ENCODE peak calls at places on chromosome 14, in five cellular contexts. X is GM23338; R is stimulated activated CD8-positive, alpha-beta memory T cell treated with anti-CD3 and anti-CD28 coated beads, Interleukin-15, amount 100 ng/mL, for 24 hours; F is activated naive CD4-positive, alpha-beta T cell treated with Interleukin-2 at 50 U/mL for 16 hours; I is IMR-90. E is an unnamed sample.

GRCh38 chr14:78405071-78405856 is 235.1 kb downstream of the NRXN3 start:
- DNase-seq in X (no peak), R (no peak), F (no peak), I (no peak), E (no peak)

GRCh38 chr14:101446387-101446969 is 114.8 kb upstream of the DIO3 start:
- DNase-seq in X (no peak), R (no peak), F (no peak), I (no peak), E (no peak)

GRCh38 chr14:61700104-61700886 is 5.0 kb downstream of the HIF1A start:
- DNase-seq in X (no peak), R (no peak), F (no peak), I (no peak), E (no peak)

GRCh38 chr14:61602733-61603077 is 92.6 kb upstream of the HIF1A start:
- DNase-seq in X (no peak), R (no peak), F (no peak), I (no peak), E (peak; percentile 73)

GRCh38 chr14:41609704-41610183 is 3.1 kb downstream of the LRFN5 start:
- DNase-seq in X (peak; percentile 89), R (no peak), F (no peak), I (peak; percentile 58), E (peak; percentile 5)

GRCh38 chr14:85978851-85979250 is 448.9 kb downstream of the FLRT2 start:
- DNase-seq in X (no peak), R (no peak), F (no peak), I (no peak), E (no peak)

GRCh38 chr14:105092124-105092911 is 27.1 kb upstream of the GPR132 start:
- DNase-seq in X (peak; percentile 41), R (no peak), F (no peak), I (no peak), E (peak; percentile 68)

GRCh38 chr14:105850853-105851581 is 324.6 kb downstream of the TMEM121 start:
- DNase-seq in X (no peak), R (no peak), F (peak; percentile 1), I (no peak), E (no peak)

GRCh38 chr14:77187649-77188012 is 6.0 kb downstream of the TMEM63C start:
- DNase-seq in X (no peak), R (no peak), F (no peak), I (no peak), E (no peak)

GRCh38 chr14:91873476-91874265 is 6.3 kb upstream of the TC2N start:
- DNase-seq in X (no peak), R (no peak), F (peak; percentile 68), I (peak; percentile 21), E (peak; percentile 29)

GRCh38 chr14:68796418-68797101 is 3.7 kb upstream of the ZFP36L1 start:
- DNase-seq in X (peak; percentile 97), R (no peak), F (no peak), I (no peak), E (peak; percentile 25)

GRCh38 chr14:35261774-35262173 is 30.4 kb upstream of the PSMA6 start:
- DNase-seq in X (no peak), R (no peak), F (no peak), I (peak; percentile 7), E (peak; percentile 7)

GRCh38 chr14:22668417-22668816 is 24.3 kb upstream of the OR6J1 start:
- DNase-seq in X (no peak), R (no peak), F (no peak), I (peak; percentile 65), E (peak; percentile 59)

GRCh38 chr14:77570706-77571293 is 45.6 kb downstream of the SPTLC2 start:
- DNase-seq in X (no peak), R (no peak), F (no peak), I (no peak), E (peak; percentile 13)

GRCh38 chr14:24279301-24280186 is 8.1 kb upstream of the RABGGTA start:
- DNase-seq in X (no peak), R (no peak), F (peak; percentile 51), I (no peak), E (peak; percentile 32)

GRCh38 chr14:105534586-105534985 is 8.2 kb downstream of the TMEM121 start:
- DNase-seq in X (no peak), R (no peak), F (no peak), I (no peak), E (no peak)

GRCh38 chr14:101199028-101199770 is 295.7 kb upstream of the RTL1 start:
- DNase-seq in X (no peak), R (no peak), F (no peak), I (no peak), E (no peak)

GRCh38 chr14:26606729-26607128 is 8.9 kb upstream of the NOVA1 start:
- DNase-seq in X (no peak), R (no peak), F (no peak), I (peak; percentile 19), E (no peak)

GRCh38 chr14:59123526-59123925 is 64.9 kb upstream of the DAAM1 start:
- DNase-seq in X (no peak), R (no peak), F (no peak), I (peak; percentile 32), E (no peak)

GRCh38 chr14:105136401-105137322 is 31.9 kb downstream of the JAG2 start:
- DNase-seq in X (peak; percentile 55), R (no peak), F (no peak), I (no peak), E (no peak)

GRCh38 chr14:33237102-33237501 is 298.4 kb downstream of the NPAS3 start:
- DNase-seq in X (peak; percentile 51), R (no peak), F (no peak), I (no peak), E (no peak)

E was measured in M059J.